ENCODE peak calls at places on chromosomes 2 and 18, in eight cellular contexts. One of them, this sample, is unnamed.

GRCh38 chr18:3189884-3190283 is 29.9 kb downstream of the MYOM1 start:
- DNase-seq in esophagus squamous epithelium: no peak
- DNase-seq in fibroblast of the aortic adventitia: no peak
- DNase-seq in heart right ventricle: no peak
- DNase-seq in IMR-90: no peak
- DNase-seq in A549: no peak
- DNase-seq in choroid plexus epithelial cell: no peak
- DNase-seq in upper lobe of right lung: no peak
- DNase-seq in this sample: no peak

GRCh38 chr2:39568561-39569006 is 97.1 kb upstream of the TMEM178A start:
- DNase-seq in esophagus squamous epithelium: no peak
- DNase-seq in fibroblast of the aortic adventitia: peak; percentile 89
- DNase-seq in heart right ventricle: no peak
- DNase-seq in IMR-90: peak; percentile 84
- DNase-seq in A549: no peak
- DNase-seq in choroid plexus epithelial cell: peak; percentile 87
- DNase-seq in upper lobe of right lung: no peak
- DNase-seq in this sample: no peak

GRCh38 chr2:175002547-175003274 is 2.5 kb downstream of the CHN1 start:
- DNase-seq in esophagus squamous epithelium: no peak
- DNase-seq in fibroblast of the aortic adventitia: no peak
- DNase-seq in heart right ventricle: no peak
- DNase-seq in IMR-90: no peak
- DNase-seq in A549: no peak
- DNase-seq in choroid plexus epithelial cell: no peak
- DNase-seq in upper lobe of right lung: no peak
- DNase-seq in this sample: no peak

GRCh38 chr2:28639836-28640235 is 111.8 kb upstream of the PPP1CB start:
- DNase-seq in esophagus squamous epithelium: no peak
- DNase-seq in fibroblast of the aortic adventitia: no peak
- DNase-seq in heart right ventricle: no peak
- DNase-seq in IMR-90: no peak
- DNase-seq in A549: no peak
- DNase-seq in choroid plexus epithelial cell: no peak
- DNase-seq in upper lobe of right lung: no peak
- DNase-seq in this sample: no peak

GRCh38 chr2:149313512-149313972 is 16.8 kb upstream of the LYPD6 start:
- DNase-seq in esophagus squamous epithelium: no peak
- DNase-seq in fibroblast of the aortic adventitia: peak; percentile 25
- DNase-seq in heart right ventricle: no peak
- DNase-seq in IMR-90: peak; percentile 24
- DNase-seq in A549: peak; percentile 43
- DNase-seq in choroid plexus epithelial cell: peak; percentile 33
- DNase-seq in upper lobe of right lung: no peak
- DNase-seq in this sample: no peak

GRCh38 chr2:47360937-47361336 is 42.0 kb upstream of the MSH2 start:
- DNase-seq in esophagus squamous epithelium: no peak
- DNase-seq in fibroblast of the aortic adventitia: peak; percentile 43
- DNase-seq in heart right ventricle: no peak
- DNase-seq in IMR-90: peak; percentile 92
- DNase-seq in A549: peak; percentile 70
- DNase-seq in choroid plexus epithelial cell: peak; percentile 30
- DNase-seq in upper lobe of right lung: no peak
- DNase-seq in this sample: no peak

GRCh38 chr18:79524181-79525078 is 128.7 kb downstream of the NFATC1 start:
- DNase-seq in esophagus squamous epithelium: no peak
- DNase-seq in fibroblast of the aortic adventitia: no peak
- DNase-seq in heart right ventricle: no peak
- DNase-seq in IMR-90: no peak
- DNase-seq in A549: no peak
- DNase-seq in choroid plexus epithelial cell: no peak
- DNase-seq in upper lobe of right lung: peak; percentile 65
- DNase-seq in this sample: no peak

GRCh38 chr2:142020368-142020767 is 110.4 kb downstream of the LRP1B start:
- DNase-seq in esophagus squamous epithelium: no peak
- DNase-seq in fibroblast of the aortic adventitia: no peak
- DNase-seq in heart right ventricle: no peak
- DNase-seq in IMR-90: no peak
- DNase-seq in A549: no peak
- DNase-seq in choroid plexus epithelial cell: no peak
- DNase-seq in upper lobe of right lung: no peak
- DNase-seq in this sample: no peak

GRCh38 chr2:55425449-55425848 is 5.8 kb upstream of the CCDC88A start:
- DNase-seq in esophagus squamous epithelium: no peak
- DNase-seq in fibroblast of the aortic adventitia: peak; percentile 88
- DNase-seq in heart right ventricle: no peak
- DNase-seq in IMR-90: peak; percentile 94
- DNase-seq in A549: peak; percentile 55
- DNase-seq in choroid plexus epithelial cell: peak; percentile 91
- DNase-seq in upper lobe of right lung: no peak
- DNase-seq in this sample: no peak

GRCh38 chr2:16553222-16553621 is 112.4 kb downstream of the CYRIA start:
- DNase-seq in esophagus squamous epithelium: no peak
- DNase-seq in fibroblast of the aortic adventitia: peak; percentile 1
- DNase-seq in heart right ventricle: no peak
- DNase-seq in IMR-90: peak; percentile 33
- DNase-seq in A549: peak; percentile 10
- DNase-seq in choroid plexus epithelial cell: peak; percentile 71
- DNase-seq in upper lobe of right lung: no peak
- DNase-seq in this sample: no peak

GRCh38 chr2:233049194-233049761 is 10.9 kb upstream of the INPP5D start:
- DNase-seq in esophagus squamous epithelium: no peak
- DNase-seq in fibroblast of the aortic adventitia: no peak
- DNase-seq in heart right ventricle: no peak
- DNase-seq in IMR-90: no peak
- DNase-seq in A549: no peak
- DNase-seq in choroid plexus epithelial cell: peak; percentile 31
- DNase-seq in upper lobe of right lung: peak; percentile 32
- DNase-seq in this sample: no peak

GRCh38 chr2:168601739-168602138 is 145.7 kb downstream of the CERS6 start:
- DNase-seq in esophagus squamous epithelium: no peak
- DNase-seq in fibroblast of the aortic adventitia: no peak
- DNase-seq in heart right ventricle: no peak
- DNase-seq in IMR-90: no peak
- DNase-seq in A549: no peak
- DNase-seq in choroid plexus epithelial cell: no peak
- DNase-seq in upper lobe of right lung: no peak
- DNase-seq in this sample: no peak

GRCh38 chr2:223797811-223798721 is 39.3 kb downstream of the AP1S3 start:
- DNase-seq in esophagus squamous epithelium: no peak
- DNase-seq in fibroblast of the aortic adventitia: peak; percentile 71
- DNase-seq in heart right ventricle: no peak
- DNase-seq in IMR-90: peak; percentile 59
- DNase-seq in A549: peak; percentile 14
- DNase-seq in choroid plexus epithelial cell: peak; percentile 72
- DNase-seq in upper lobe of right lung: no peak
- DNase-seq in this sample: no peak

GRCh38 chr2:119111115-119111975 is 47.2 kb downstream of the C1QL2 start:
- DNase-seq in esophagus squamous epithelium: no peak
- DNase-seq in fibroblast of the aortic adventitia: no peak
- DNase-seq in heart right ventricle: no peak
- DNase-seq in IMR-90: no peak
- DNase-seq in A549: no peak
- DNase-seq in choroid plexus epithelial cell: no peak
- DNase-seq in upper lobe of right lung: no peak
- DNase-seq in this sample: no peak

GRCh38 chr2:62478093-62478580 is 27.9 kb downstream of the TMEM17 start:
- DNase-seq in esophagus squamous epithelium: no peak
- DNase-seq in fibroblast of the aortic adventitia: peak; percentile 47
- DNase-seq in heart right ventricle: no peak
- DNase-seq in IMR-90: peak; percentile 24
- DNase-seq in A549: no peak
- DNase-seq in choroid plexus epithelial cell: peak; percentile 64
- DNase-seq in upper lobe of right lung: no peak
- DNase-seq in this sample: no peak

GRCh38 chr2:239756392-239757153 is 268.6 kb downstream of the NDUFA10 start:
- DNase-seq in esophagus squamous epithelium: no peak
- DNase-seq in fibroblast of the aortic adventitia: no peak
- DNase-seq in heart right ventricle: no peak
- DNase-seq in IMR-90: peak; percentile 6
- DNase-seq in A549: no peak
- DNase-seq in choroid plexus epithelial cell: peak; percentile 18
- DNase-seq in upper lobe of right lung: no peak
- DNase-seq in this sample: no peak

GRCh38 chr2:112662702-112663101 is 17.0 kb downstream of the SLC20A1 start:
- DNase-seq in esophagus squamous epithelium: no peak
- DNase-seq in fibroblast of the aortic adventitia: no peak
- DNase-seq in heart right ventricle: no peak
- DNase-seq in IMR-90: no peak
- DNase-seq in A549: no peak
- DNase-seq in choroid plexus epithelial cell: no peak
- DNase-seq in upper lobe of right lung: no peak
- DNase-seq in this sample: no peak

DNA sequence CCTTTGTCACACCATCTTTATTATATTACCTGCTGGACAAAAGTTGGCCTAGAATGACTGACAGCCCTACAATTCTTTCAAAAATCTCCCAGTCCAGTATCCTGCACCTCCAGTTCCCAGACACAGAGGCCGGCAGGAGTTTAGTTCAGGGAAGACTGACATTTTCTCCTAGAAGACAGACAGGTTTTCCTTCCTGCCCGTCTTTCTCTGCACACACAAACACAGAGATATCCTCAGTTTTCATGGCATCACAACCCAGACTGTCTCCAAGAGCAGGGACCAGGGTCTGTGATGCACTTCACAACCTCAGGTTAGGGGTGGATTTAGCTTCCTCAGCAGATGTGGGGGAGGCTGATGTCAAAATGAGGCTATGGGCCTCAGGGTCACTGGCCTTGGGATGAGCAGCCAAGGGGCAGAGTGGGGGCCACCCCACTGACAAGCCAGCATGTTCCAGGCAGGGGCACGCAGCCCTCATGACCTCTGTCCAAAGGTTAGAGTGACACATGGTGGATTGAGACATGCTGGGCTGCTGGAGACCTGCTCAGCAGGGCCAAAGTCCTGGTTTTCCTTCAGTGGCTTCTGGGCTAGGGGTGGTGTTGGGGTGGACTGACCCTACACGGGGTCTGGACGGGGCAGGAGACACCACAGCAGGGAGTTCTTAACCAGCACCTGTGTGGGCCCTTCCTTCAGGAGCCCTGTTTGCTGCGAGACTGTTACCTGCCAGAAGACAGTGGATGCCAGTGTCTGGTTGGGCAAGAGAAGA is 70.5 kb downstream of the SFXN5 start:
- DNase-seq in esophagus squamous epithelium: no peak
- DNase-seq in fibroblast of the aortic adventitia: no peak
- DNase-seq in heart right ventricle: no peak
- DNase-seq in IMR-90: no peak
- DNase-seq in A549: no peak
- DNase-seq in choroid plexus epithelial cell: no peak
- DNase-seq in upper lobe of right lung: no peak
- DNase-seq in this sample: no peak
- TF ChIP-seq CTCF in esophagus squamous epithelium: no peak
- TF ChIP-seq CTCF in fibroblast of the aortic adventitia: no peak
- TF ChIP-seq CTCF in heart right ventricle: no peak
- TF ChIP-seq CTCF in IMR-90: no peak
- TF ChIP-seq CTCF in A549: no peak
- TF ChIP-seq CTCF in choroid plexus epithelial cell: no peak
- TF ChIP-seq CTCF in upper lobe of right lung: no peak
- TF ChIP-seq CTCF in this sample: no peak

DNA sequence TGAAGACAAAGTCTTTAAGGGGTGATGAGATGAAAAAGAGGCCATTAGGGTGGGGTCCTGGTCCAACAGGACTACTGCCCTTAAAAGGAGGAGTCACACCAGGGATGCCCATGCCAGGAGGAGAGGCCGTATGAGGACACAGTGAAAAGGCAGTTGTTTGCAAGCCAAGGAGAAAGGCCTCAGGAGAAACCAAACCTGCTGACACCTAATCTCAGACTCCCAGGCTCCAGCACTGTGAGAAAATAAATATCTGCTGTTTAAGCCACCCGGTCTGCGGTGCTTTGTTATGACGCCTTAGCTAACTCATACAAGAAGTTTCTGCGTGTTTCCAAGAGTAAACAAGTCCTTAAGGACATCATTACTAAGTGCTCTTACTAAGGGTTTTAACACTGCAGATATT is 93.6 kb downstream of the DNER start:
- DNase-seq in esophagus squamous epithelium: no peak
- DNase-seq in fibroblast of the aortic adventitia: no peak
- DNase-seq in heart right ventricle: no peak
- DNase-seq in IMR-90: no peak
- DNase-seq in A549: no peak
- DNase-seq in choroid plexus epithelial cell: peak; percentile 42
- DNase-seq in upper lobe of right lung: no peak
- DNase-seq in this sample: no peak
- H3K4me3 ChIP-seq in esophagus squamous epithelium: no peak overlapping the region
- H3K4me3 ChIP-seq in fibroblast of the aortic adventitia: no peak overlapping the region
- H3K4me3 ChIP-seq in heart right ventricle: no peak overlapping the region
- H3K4me3 ChIP-seq in IMR-90: no peak overlapping the region
- H3K4me3 ChIP-seq in A549: no peak overlapping the region
- H3K4me3 ChIP-seq in choroid plexus epithelial cell: no peak overlapping the region
- H3K4me3 ChIP-seq in upper lobe of right lung: no peak overlapping the region
- H3K4me3 ChIP-seq in this sample: no peak overlapping the region

DNA sequence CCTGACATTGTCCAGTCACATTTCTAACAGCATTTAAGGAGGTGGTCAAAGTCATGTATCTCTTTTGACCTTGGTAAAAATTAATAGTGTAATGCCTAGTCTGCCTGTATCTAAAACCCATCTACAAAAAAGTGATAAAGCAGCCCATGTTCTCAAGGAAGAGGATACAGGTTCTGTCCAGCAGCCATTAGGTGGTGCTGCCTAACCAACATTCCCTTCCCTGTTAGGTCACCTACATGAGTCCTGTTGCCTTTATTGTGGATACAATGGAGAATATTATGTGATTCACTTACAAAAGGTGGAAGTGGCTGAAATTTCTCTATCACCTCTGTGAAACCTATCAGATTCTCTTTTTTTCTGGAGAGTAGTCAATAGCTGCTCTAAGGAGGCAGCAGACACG is 52.5 kb downstream of the AQP4 start:
- DNase-seq in esophagus squamous epithelium: no peak
- DNase-seq in fibroblast of the aortic adventitia: peak; percentile 28
- DNase-seq in heart right ventricle: no peak
- DNase-seq in IMR-90: no peak
- DNase-seq in A549: peak; percentile 15
- DNase-seq in choroid plexus epithelial cell: peak; percentile 56
- DNase-seq in upper lobe of right lung: no peak
- DNase-seq in this sample: peak; percentile 18
- TF ChIP-seq CTCF in esophagus squamous epithelium: peak; percentile 26
- TF ChIP-seq CTCF in fibroblast of the aortic adventitia: peak; percentile 29
- TF ChIP-seq CTCF in heart right ventricle: peak; percentile 55
- TF ChIP-seq CTCF in IMR-90: no peak
- TF ChIP-seq CTCF in A549: peak; percentile 57
- TF ChIP-seq CTCF in choroid plexus epithelial cell: peak; percentile 47
- TF ChIP-seq CTCF in upper lobe of right lung: peak; percentile 53
- TF ChIP-seq CTCF in this sample: no peak

DNA sequence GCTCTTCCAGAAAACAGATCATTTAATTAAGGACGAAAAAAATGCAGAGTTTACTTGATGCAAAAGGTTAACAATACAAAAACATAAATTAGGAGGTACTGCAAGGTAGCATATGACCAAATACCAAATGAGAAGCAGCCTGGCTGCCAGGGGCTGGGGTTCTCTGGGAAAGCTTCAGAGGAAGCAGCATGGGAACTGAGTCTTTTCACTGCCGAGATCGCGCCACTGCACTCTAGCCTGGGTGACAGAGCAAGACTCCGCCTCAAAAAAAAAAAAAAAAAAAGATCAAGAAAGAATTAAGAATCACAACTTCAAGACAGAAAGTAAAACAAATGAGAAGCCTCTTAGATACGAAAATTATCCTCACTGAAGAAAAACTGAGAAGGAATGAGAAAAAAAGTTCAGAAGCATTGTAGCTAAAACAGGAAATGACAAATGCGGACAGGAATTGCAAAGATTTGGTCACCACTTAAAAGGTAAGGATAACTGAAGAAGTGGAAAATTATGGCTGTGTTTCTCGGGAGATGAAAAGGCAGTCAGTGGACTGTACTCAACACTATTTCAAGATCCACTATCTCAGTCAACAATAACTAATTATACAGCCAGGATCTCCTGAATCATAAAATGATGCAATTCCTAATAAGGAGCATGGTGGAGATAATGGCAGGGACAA is 4.3 kb downstream of the SEPTIN10 start:
- DNase-seq in esophagus squamous epithelium: no peak
- DNase-seq in fibroblast of the aortic adventitia: peak; percentile 73
- DNase-seq in heart right ventricle: no peak
- DNase-seq in IMR-90: peak; percentile 69
- DNase-seq in A549: no peak
- DNase-seq in choroid plexus epithelial cell: peak; percentile 76
- DNase-seq in upper lobe of right lung: no peak
- DNase-seq in this sample: no peak
- H3K4me3 ChIP-seq in esophagus squamous epithelium: no peak overlapping the region
- H3K4me3 ChIP-seq in fibroblast of the aortic adventitia: peak overlapping the region; percentile 58
- H3K4me3 ChIP-seq in heart right ventricle: peak overlapping the region; percentile 9
- H3K4me3 ChIP-seq in IMR-90: peak overlapping the region; percentile 5
- H3K4me3 ChIP-seq in A549: peak overlapping the region; percentile 28
- H3K4me3 ChIP-seq in choroid plexus epithelial cell: peak overlapping the region; percentile 39
- H3K4me3 ChIP-seq in upper lobe of right lung: no peak overlapping the region
- H3K4me3 ChIP-seq in this sample: no peak overlapping the region